ENCODE peak calls at places on chromosome 18, in ten cellular contexts. U, Q, M, X, A, P, W, Z, L and S are unnamed samples.

GRCh38 chr18:53796042-53796729 is 428.3 kb downstream of the MBD2 start:
- DNase-seq in A (no peak), Z (peak; percentile 88), L (no peak), X (no peak), P (peak; percentile 36), U (no peak), Q (no peak), M (peak; percentile 89), W (no peak), S (no peak)

GRCh38 chr18:28080876-28081300 is 96.0 kb downstream of the CDH2 start:
- DNase-seq in P (no peak), X (no peak), M (no peak), Z (peak; percentile 94), A (peak; percentile 68), L (no peak), W (no peak), Q (no peak), U (no peak), S (no peak)

GRCh38 chr18:70422061-70422965 is 133.5 kb downstream of the SOCS6 start:
- DNase-seq in L (no peak), W (peak; percentile 32), Z (peak; percentile 96), A (no peak), U (peak; percentile 40), X (no peak), M (peak; percentile 90), P (peak; percentile 75), Q (no peak), S (no peak)

GRCh38 chr18:44723366-44723765 is 42.7 kb downstream of the SETBP1 start:
- DNase-seq in Z (no peak), M (no peak), W (no peak), U (no peak), A (no peak), L (no peak), Q (no peak), P (no peak), X (no peak), S (no peak)

GRCh38 chr18:32478317-32478716 is 7.6 kb upstream of the GAREM1 start:
- DNase-seq in Q (no peak), Z (no peak), W (no peak), L (no peak), U (no peak), P (no peak), A (peak; percentile 40), X (no peak), M (no peak), S (no peak)

GRCh38 chr18:312415-312814 is 44.6 kb upstream of the THOC1 start:
- DNase-seq in X (no peak), L (no peak), Z (no peak), A (no peak), M (no peak), U (no peak), W (no peak), P (no peak), Q (no peak), S (no peak)

GRCh38 chr18:25039781-25040180 is 312.2 kb downstream of the ZNF521 start:
- DNase-seq in Z (no peak), U (no peak), L (no peak), Q (no peak), A (no peak), P (no peak), X (no peak), M (no peak), W (no peak), S (no peak)

GRCh38 chr18:26091047-26091630 is 726 bp upstream of the SS18 start:
- DNase-seq in M (no peak), L (peak; percentile 28), P (peak; percentile 74), Z (peak; percentile 83), W (no peak), U (no peak), A (peak; percentile 81), Q (no peak), X (peak; percentile 42), S (no peak)

GRCh38 chr18:22167471-22168151 is 1.8 kb upstream of the GATA6 start:
- DNase-seq in Z (peak; percentile 35), U (no peak), L (peak; percentile 82), A (no peak), M (no peak), P (peak; percentile 54), Q (no peak), W (no peak), X (peak; percentile 56), S (peak; percentile 65)

GRCh38 chr18:79598885-79599175 is 80.8 kb upstream of the CTDP1 start:
- DNase-seq in U (no peak), M (no peak), W (no peak), Z (no peak), L (no peak), X (no peak), P (no peak), Q (no peak), A (no peak), S (no peak)

GRCh38 chr18:79216176-79216575 is 147.0 kb downstream of the ATP9B start:
- DNase-seq in W (no peak), X (no peak), Z (no peak), P (no peak), L (no peak), A (no peak), Q (no peak), U (no peak), M (no peak), S (no peak)

GRCh38 chr18:9629709-9630108 is 15.3 kb upstream of the PPP4R1 start:
- DNase-seq in M (no peak), U (no peak), Q (no peak), Z (no peak), A (no peak), P (no peak), X (no peak), L (no peak), W (no peak), S (no peak)

GRCh38 chr18:27845897-27846296 is 331.0 kb downstream of the CDH2 start:
- DNase-seq in W (no peak), U (no peak), Q (no peak), X (no peak), M (no peak), P (no peak), L (no peak), A (no peak), Z (peak; percentile 44), S (no peak)

GRCh38 chr18:79965119-79965902 is 868 bp downstream of the HSBP1L1 start:
- DNase-seq in M (peak; percentile 72), A (peak; percentile 27), X (no peak), W (peak; percentile 31), U (no peak), Q (no peak), Z (peak; percentile 87), L (peak; percentile 75), P (peak; percentile 82), S (peak; percentile 46)

GRCh38 chr18:79586436-79587297 is 92.9 kb upstream of the CTDP1 start:
- DNase-seq in U (no peak), M (no peak), Z (no peak), W (no peak), L (no peak), X (peak; percentile 4), A (no peak), P (no peak), Q (no peak), S (peak; percentile 19)